ENCODE peak calls at places on chromosomes 16 and 17, in ten cellular contexts. Y, O, B, X, D, Q, T, G, F and J are unnamed samples. For H3K4me1, the result is how much of the 10 kb centered on the place peaks cover.

GRCh38 chr16:74862743-74863244 is 88.2 kb upstream of the FA2H start:
- DNase-seq in T (no peak), X (no peak), O (no peak), F (peak), G (no peak), Y (peak), Q (no peak), D (no peak), B (peak), J (no peak)

GRCh38 chr16:66917741-66918140 is 944 bp downstream of the CDH16 start:
- DNase-seq in F (no peak), Q (no peak), O (no peak), B (no peak), D (no peak), G (no peak), T (no peak), Y (no peak), X (no peak), J (no peak)

GRCh38 chr17:67156269-67157199 is 88.5 kb downstream of the HELZ start:
- DNase-seq in Q (no peak), D (no peak), X (no peak), F (no peak), O (no peak), Y (no peak), T (no peak), G (no peak), B (no peak), J (no peak)

GRCh38 chr17:7806592-7806991 is 27.4 kb upstream of the KDM6B start:
- DNase-seq in F (no peak), G (no peak), D (no peak), Q (no peak), Y (no peak), X (no peak), T (peak), B (no peak), O (no peak), J (peak)

GRCh38 chr16:10584956-10585561 is 4.7 kb upstream of the EMP2 start:
- DNase-seq in X (no peak), T (no peak), F (no peak), D (no peak), Y (no peak), G (no peak), B (no peak), O (no peak), Q (no peak), J (no peak)

GRCh38 chr16:65343556-65343955 is 221.7 kb upstream of the CDH11 start:
- DNase-seq in X (no peak), D (no peak), B (no peak), G (no peak), F (no peak), Y (no peak), Q (no peak), O (no peak), T (no peak), J (no peak)

GRCh38 chr16:20844588-20844987 is 38.3 kb downstream of the REXO5 start:
- DNase-seq in T (no peak), G (no peak), O (no peak), Y (no peak), F (no peak), Q (no peak), D (no peak), X (no peak), B (no peak), J (no peak)

GRCh38 chr16:89711601-89712475 is 8.9 kb downstream of the VPS9D1 start:
- DNase-seq in O (peak), Q (no peak), T (no peak), G (no peak), F (no peak), D (no peak), B (peak), X (peak), Y (peak), J (peak)

GRCh38 chr17:57881143-57881542 is 31.3 kb upstream of the MRPS23 start:
- DNase-seq in X (no peak), F (no peak), G (no peak), T (no peak), D (no peak), Y (no peak), Q (no peak), B (no peak), O (no peak), J (no peak)

GRCh38 chr16:88970539-88971065 is 6.4 kb downstream of the CBFA2T3 start:
- DNase-seq in X (no peak), D (no peak), O (no peak), Q (no peak), B (no peak), Y (no peak), G (no peak), T (no peak), F (no peak), J (peak)

GRCh38 chr16:21610766-21611165 is 11.4 kb downstream of the METTL9 start:
- DNase-seq in X (no peak), Q (no peak), F (no peak), Y (no peak), T (no peak), D (no peak), G (no peak), B (no peak), O (no peak), J (no peak)

GRCh38 chr16:12516621-12517309 is 286.9 kb downstream of the CPPED1 start:
- DNase-seq in D (no peak), Q (no peak), X (peak), O (no peak), B (no peak), G (no peak), Y (no peak), F (no peak), T (no peak), J (no peak)

GRCh38 chr17:50471009-50471905 is 2.6 kb upstream of the CHAD start:
- DNase-seq in F (no peak), B (no peak), G (no peak), O (no peak), X (no peak), Y (no peak), T (peak), D (no peak), Q (no peak), J (peak)

GRCh38 chr17:74736423-74737298 is at the start of gene RAB37:
- DNase-seq in D (no peak), Y (peak), F (no peak), O (peak), X (peak), Q (no peak), T (no peak), G (no peak), B (peak), J (peak)

GRCh38 chr17:61353615-61354014 is 46.0 kb upstream of the TBX2 start:
- DNase-seq in B (no peak), D (no peak), G (no peak), Q (no peak), O (no peak), Y (no peak), X (no peak), F (no peak), T (no peak), J (peak)

GRCh38 chr17:63816669-63817068 is 10.6 kb upstream of the PSMC5 start:
- DNase-seq in T (no peak), O (no peak), Q (no peak), G (no peak), Y (no peak), X (no peak), F (no peak), B (no peak), D (no peak), J (no peak)

GRCh38 chr17:36105718-36106117 is 2.1 kb downstream of the CCL4 start:
- DNase-seq in F (no peak), D (no peak), B (no peak), G (no peak), O (no peak), X (no peak), Q (no peak), T (no peak), Y (no peak), J (no peak)

GRCh38 chr17:9969301-9969935 is 64.3 kb upstream of the RCVRN start:
- DNase-seq in X (no peak), Q (no peak), T (no peak), Y (no peak), B (no peak), D (no peak), F (no peak), O (no peak), G (no peak), J (peak)

GRCh38 chr16:25838724-25839186 is 147.0 kb downstream of the HS3ST4 start:
- DNase-seq in G (peak), D (no peak), T (no peak), Q (no peak), O (no peak), X (peak), F (peak), Y (peak), B (peak), J (no peak)

GRCh38 chr17:40317345-40317873 is 8.4 kb downstream of the RARA start:
- DNase-seq in X (peak), Q (no peak), B (peak), G (no peak), O (peak), Y (peak), D (no peak), F (no peak), T (peak), J (peak)

GRCh38 chr17:63697341-63698286 is 2.3 kb downstream of the LIMD2 start:
- DNase-seq in B (peak), X (peak), G (no peak), T (no peak), F (no peak), D (no peak), Y (peak), O (peak), Q (no peak), J (peak)

GRCh38 chr17:75486151-75486550 is 29.2 kb downstream of the CASKIN2 start:
- DNase-seq in T (no peak), F (no peak), D (no peak), O (no peak), X (no peak), G (no peak), Q (no peak), B (no peak), Y (no peak), J (no peak)

GRCh38 chr16:68490829-68491575 is 42.7 kb upstream of the SMPD3 start:
- DNase-seq in X (peak), G (no peak), T (no peak), D (peak), F (peak), O (peak), Q (no peak), Y (no peak), B (no peak), J (no peak)
- TF ChIP-seq POLR2AphosphoS5 in X (peak), G (no peak), T (no peak), D (no peak), F (no peak), O (no peak), Q (no peak), Y (no peak), B (no peak), J (peak)

GRCh38 chr17:27701963-27702362 is 71.0 kb downstream of the LGALS9 start:
- DNase-seq in Y (no peak), B (no peak), T (no peak), F (no peak), D (no peak), O (no peak), Q (no peak), X (no peak), G (no peak), J (no peak)
- H3K27ac ChIP-seq in Y (no peak), B (no peak), T (no peak), F (no peak), D (no peak), O (no peak), Q (no peak), X (no peak), G (no peak), J (no peak)

GRCh38 chr17:42388381-42389134 is at the start of gene STAT3:
- DNase-seq in O (peak), Y (peak), B (peak), F (peak), G (peak), T (peak), D (peak), Q (peak), X (peak), J (peak)
- H3K4me1 ChIP-seq in O (half or more), Y (under half), B (under half), F (under half), G (under half), T (under half), D (under half), Q (under half), X (under half), J (half or more)

GRCh38 chr16:2171601-2172178 is 16.1 kb downstream of the TRAF7 start:
- DNase-seq in B (no peak), T (no peak), X (no peak), G (no peak), Q (no peak), O (no peak), D (no peak), Y (no peak), F (no peak), J (no peak)

GRCh38 chr16:2167081-2167638 is 11.6 kb downstream of the TRAF7 start:
- DNase-seq in Q (no peak), D (no peak), B (no peak), G (no peak), O (no peak), T (no peak), F (no peak), Y (no peak), X (no peak), J (no peak)

GRCh38 chr16:2172688-2173335 is 17.2 kb downstream of the TRAF7 start:
- DNase-seq in Q (no peak), T (no peak), G (no peak), B (no peak), F (no peak), Y (no peak), O (no peak), D (no peak), X (no peak), J (no peak)

GRCh38 chr16:2170587-2171435 is 15.2 kb downstream of the TRAF7 start:
- DNase-seq in T (no peak), D (no peak), Y (no peak), G (no peak), O (no peak), Q (no peak), X (no peak), F (no peak), B (no peak), J (no peak)

DNA sequence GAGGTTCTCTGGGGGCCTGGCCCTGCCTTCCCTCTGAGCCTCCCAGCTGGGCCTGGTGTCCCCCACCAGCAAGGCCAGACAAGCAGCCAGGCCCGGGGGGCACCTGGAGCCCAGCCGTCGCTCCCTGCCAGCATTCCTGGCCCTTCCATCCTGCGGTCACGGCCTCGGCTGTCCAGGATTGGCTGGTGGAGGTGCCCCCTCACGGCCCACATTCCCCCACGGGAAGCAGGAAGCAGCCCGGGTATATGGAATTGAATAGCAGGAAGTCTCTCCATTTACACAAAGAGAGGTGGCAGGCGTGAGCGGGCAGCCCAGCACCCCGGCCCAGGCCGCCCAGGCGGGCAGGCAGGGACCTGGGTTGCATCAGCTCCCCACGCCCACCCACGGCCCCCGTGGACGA is 14.5 kb downstream of the TRAF7 start:
- DNase-seq in Q (no peak), G (no peak), O (no peak), B (no peak), X (no peak), Y (no peak), D (peak), F (no peak), T (no peak), J (peak)
- TF ChIP-seq POLR2AphosphoS5 in Q (peak), G (no peak), O (no peak), B (no peak), X (peak), Y (no peak), D (no peak), F (no peak), T (no peak), J (peak)

DNA sequence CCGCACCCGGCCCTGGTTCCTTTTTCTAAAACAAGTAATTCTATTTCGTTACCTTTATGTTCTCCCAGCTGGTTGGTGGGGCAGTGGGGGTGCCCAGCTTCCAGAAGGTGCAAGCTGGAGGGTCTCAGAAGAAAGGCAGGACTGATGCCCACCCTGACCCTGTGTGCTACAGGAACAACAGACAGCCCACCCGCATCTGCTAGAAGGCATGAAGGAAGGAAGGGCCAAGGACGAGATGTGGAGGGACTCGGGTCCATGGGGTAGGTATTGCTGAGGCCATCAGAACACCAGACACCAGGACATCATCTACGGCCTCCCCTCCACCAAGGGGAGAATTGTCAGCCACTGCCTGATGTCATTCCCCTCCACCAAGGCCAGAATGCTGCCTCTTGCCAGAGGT is 6.4 kb upstream of the CYTH1 start:
- DNase-seq in Q (no peak), D (no peak), Y (no peak), T (no peak), X (no peak), F (no peak), O (no peak), B (no peak), G (no peak), J (peak)
- H3K27ac ChIP-seq in Q (peak), D (no peak), Y (no peak), T (no peak), X (no peak), F (no peak), O (no peak), B (no peak), G (no peak), J (no peak)

DNA sequence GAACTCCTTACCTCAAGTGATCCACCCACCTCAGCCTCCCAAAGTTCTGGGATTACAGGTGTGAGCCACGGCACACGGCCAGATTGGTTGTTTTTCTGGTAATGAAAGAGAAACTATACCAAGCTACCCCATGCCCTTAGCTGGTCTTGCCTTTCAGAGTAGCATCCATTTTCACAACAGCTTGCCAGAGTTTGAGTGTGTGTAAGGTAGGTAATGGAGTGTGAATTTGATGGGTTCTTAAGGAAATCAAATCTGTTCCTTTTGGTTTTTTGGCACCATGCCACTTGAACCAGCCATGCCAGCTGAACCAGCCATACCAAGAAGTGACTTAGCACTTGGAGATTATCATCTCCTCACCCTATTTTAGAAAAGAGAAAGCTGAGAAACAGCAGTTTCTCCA is 5.1 kb downstream of the CALCOCO2 start:
- DNase-seq in O (peak), B (no peak), D (no peak), G (no peak), Q (no peak), X (no peak), T (no peak), F (no peak), Y (no peak), J (no peak)
- H3K4me1 ChIP-seq in O (half or more), B (under half), D (under half), G (under half), Q (half or more), X (half or more), T (under half), F (under half), Y (under half), J (half or more)

DNA sequence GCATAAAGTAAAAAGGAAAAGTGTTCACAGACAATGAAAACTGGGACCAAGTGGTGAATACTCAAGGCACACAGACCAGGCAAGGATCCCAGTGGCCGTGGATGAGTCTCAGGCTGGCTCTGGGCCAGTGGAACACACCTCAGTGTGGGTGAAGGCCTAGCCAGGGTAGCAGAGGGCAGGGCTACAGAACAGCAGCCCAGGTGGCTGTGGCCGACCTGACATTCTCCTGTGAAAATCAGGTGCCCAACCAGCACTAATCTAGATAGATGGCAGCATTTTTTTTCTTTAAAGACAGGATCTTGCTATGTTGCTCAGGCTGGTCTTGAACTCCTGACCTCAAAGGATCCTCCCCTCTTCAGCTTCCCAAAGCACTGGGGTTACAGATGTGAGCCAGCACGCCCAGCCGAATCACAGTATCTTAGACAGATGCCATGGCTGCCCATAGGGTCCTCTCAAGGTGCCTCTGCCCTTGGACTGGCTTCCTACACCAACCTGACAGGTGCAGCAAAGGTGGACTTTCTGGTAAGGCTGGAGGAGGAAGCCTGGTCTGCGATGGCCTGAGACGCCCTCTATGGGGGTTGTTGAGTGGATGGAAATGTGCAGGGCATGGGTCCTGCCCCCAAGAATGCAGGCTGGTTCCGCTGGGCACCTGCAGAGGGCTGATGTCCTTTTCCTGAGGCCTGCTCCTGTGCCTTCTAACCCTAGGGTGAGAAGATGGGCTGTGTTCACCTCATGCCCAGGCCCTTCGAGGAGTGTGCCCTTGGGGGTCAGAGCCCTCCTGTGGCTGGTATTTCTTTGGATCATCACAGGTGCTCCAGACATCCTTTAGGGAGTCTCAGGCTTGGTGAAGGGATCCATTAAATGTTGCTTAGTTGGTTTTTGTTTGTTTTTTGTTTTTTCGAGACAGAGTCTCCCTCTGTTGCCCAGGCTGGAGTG is 3.8 kb upstream of the P4HB start:
- DNase-seq in B (peak), T (no peak), Q (no peak), D (no peak), G (no peak), O (no peak), F (no peak), Y (no peak), X (no peak), J (no peak)
- TF ChIP-seq POLR2AphosphoS5 in B (no peak), T (no peak), Q (no peak), D (no peak), G (no peak), O (no peak), F (peak), Y (peak), X (no peak), J (no peak)